ENCODE peak calls at places on chromosome 21, in five cellular contexts. B is stimulated activated naive CD4-positive, alpha-beta T cell; P is AG04449; U is non-pigmented ciliary epithelial cell; G is activated T-cell treated with anti-CD3 and anti-CD28 coated beads, Interleukin-2, amount 50 U/mL, for 1 hour. T is an unnamed sample.

GRCh38 chr21:42357307-42357706 is 6.5 kb upstream of the TFF2 start:
- DNase-seq in B (no peak), P (no peak), U (no peak), G (no peak), T (no peak)

GRCh38 chr21:14616303-14617039 is 70.4 kb upstream of the SAMSN1 start:
- DNase-seq in B (no peak), P (no peak), U (no peak), G (no peak), T (no peak)

GRCh38 chr21:33975548-33976081 is 60.0 kb upstream of the ATP5PO start:
- DNase-seq in B (no peak), P (no peak), U (no peak), G (peak), T (no peak)

GRCh38 chr21:43301424-43302355 is 125.2 kb downstream of the SIK1 start:
- DNase-seq in B (no peak), P (no peak), U (no peak), G (no peak), T (no peak)

GRCh38 chr21:14260459-14260764 is 44.5 kb downstream of the RBM11 start:
- DNase-seq in B (no peak), P (no peak), U (no peak), G (no peak), T (no peak)

GRCh38 chr21:37367301-37367757 is 756 bp downstream of the DYRK1A start:
- DNase-seq in B (no peak), P (no peak), U (no peak), G (peak), T (no peak)

GRCh38 chr21:44623575-44623974 is 3.3 kb upstream of the KRTAP10-9 start:
- DNase-seq in B (no peak), P (no peak), U (no peak), G (no peak), T (no peak)

GRCh38 chr21:34812510-34813265 is 143.9 kb downstream of the CLIC6 start:
- DNase-seq in B (no peak), P (peak), U (peak), G (no peak), T (no peak)

GRCh38 chr21:31334648-31335121 is 9.4 kb downstream of the TIAM1 start:
- DNase-seq in B (no peak), P (no peak), U (no peak), G (no peak), T (peak)

GRCh38 chr21:41359289-41359688 is 2.5 kb upstream of the MX2 start:
- DNase-seq in B (no peak), P (no peak), U (no peak), G (no peak), T (no peak)

GRCh38 chr21:21831036-21831435 is 832.8 kb downstream of the NCAM2 start:
- DNase-seq in B (no peak), P (no peak), U (no peak), G (no peak), T (no peak)

GRCh38 chr21:43597052-43597451 is 62.2 kb downstream of the HSF2BP start:
- DNase-seq in B (no peak), P (no peak), U (peak), G (no peak), T (no peak)

GRCh38 chr21:40615503-40616376 is 231.2 kb downstream of the DSCAM start:
- DNase-seq in B (no peak), P (no peak), U (no peak), G (no peak), T (no peak)

GRCh38 chr21:38992737-38993136 is 187.0 kb downstream of the ETS2 start:
- DNase-seq in B (no peak), P (no peak), U (no peak), G (no peak), T (no peak)

GRCh38 chr21:37555672-37556261 is 189.2 kb downstream of the DYRK1A start:
- DNase-seq in B (no peak), P (no peak), U (no peak), G (no peak), T (no peak)

GRCh38 chr21:26918318-26919065 is 48.4 kb downstream of the ADAMTS5 start:
- DNase-seq in B (no peak), P (no peak), U (no peak), G (no peak), T (no peak)

GRCh38 chr21:44834951-44835646 is 17.2 kb upstream of the SUMO3 start:
- DNase-seq in B (no peak), P (no peak), U (no peak), G (peak), T (no peak)

GRCh38 chr21:34981793-34982192 is 67.3 kb downstream of the RUNX1 start:
- DNase-seq in B (no peak), P (no peak), U (no peak), G (no peak), T (no peak)

T was measured in NCI-H774.